ENCODE peak calls at places on chromosome 13, in four cellular contexts. One of them, this sample, is unnamed.
A peak's percentile ranks its signal among the peaks of the same experiment; 100 is the strongest.

GRCh38 chr13:33745370-33746324 is 72.3 kb upstream of the RFC3 start:
- DNase-seq in effector memory CD4-positive, alpha-beta T cell: no peak
- DNase-seq in dorsolateral prefrontal cortex: no peak
- DNase-seq in upper lobe of left lung: no peak
- DNase-seq in this sample: no peak

GRCh38 chr13:67095621-67096020 is 134.5 kb downstream of the PCDH9 start:
- DNase-seq in upper lobe of left lung: no peak
- DNase-seq in dorsolateral prefrontal cortex: no peak
- DNase-seq in effector memory CD4-positive, alpha-beta T cell: no peak
- DNase-seq in this sample: no peak

GRCh38 chr13:106617561-106617960 is 49.6 kb upstream of the ARGLU1 start:
- DNase-seq in effector memory CD4-positive, alpha-beta T cell: no peak
- DNase-seq in upper lobe of left lung: no peak
- DNase-seq in dorsolateral prefrontal cortex: no peak
- DNase-seq in this sample: no peak

GRCh38 chr13:110138009-110138699 is 168.8 kb downstream of the COL4A1 start:
- DNase-seq in effector memory CD4-positive, alpha-beta T cell: no peak
- DNase-seq in dorsolateral prefrontal cortex: peak; percentile 91
- DNase-seq in upper lobe of left lung: peak; percentile 76
- DNase-seq in this sample: peak; percentile 77

GRCh38 chr13:98476538-98476966 is 100.4 kb downstream of the STK24 start:
- DNase-seq in effector memory CD4-positive, alpha-beta T cell: peak; percentile 89
- DNase-seq in dorsolateral prefrontal cortex: peak; percentile 68
- DNase-seq in upper lobe of left lung: peak; percentile 81
- DNase-seq in this sample: peak; percentile 23

GRCh38 chr13:99086869-99087129 is 108.9 kb upstream of the DOCK9 start:
- DNase-seq in dorsolateral prefrontal cortex: peak; percentile 51
- DNase-seq in upper lobe of left lung: no peak
- DNase-seq in effector memory CD4-positive, alpha-beta T cell: no peak
- DNase-seq in this sample: peak; percentile 69

GRCh38 chr13:91745962-91746361 is 347.5 kb downstream of the GPC5 start:
- DNase-seq in effector memory CD4-positive, alpha-beta T cell: no peak
- DNase-seq in dorsolateral prefrontal cortex: no peak
- DNase-seq in upper lobe of left lung: no peak
- DNase-seq in this sample: no peak

GRCh38 chr13:33958964-33959363 is 141.0 kb downstream of the RFC3 start:
- DNase-seq in dorsolateral prefrontal cortex: no peak
- DNase-seq in effector memory CD4-positive, alpha-beta T cell: no peak
- DNase-seq in upper lobe of left lung: no peak
- DNase-seq in this sample: no peak

GRCh38 chr13:98888222-98888889 is 89.5 kb downstream of the DOCK9 start:
- DNase-seq in dorsolateral prefrontal cortex: no peak
- DNase-seq in upper lobe of left lung: no peak
- DNase-seq in effector memory CD4-positive, alpha-beta T cell: no peak
- DNase-seq in this sample: no peak

GRCh38 chr13:100608906-100609305 is 20.3 kb upstream of the GGACT start:
- DNase-seq in effector memory CD4-positive, alpha-beta T cell: no peak
- DNase-seq in upper lobe of left lung: no peak
- DNase-seq in dorsolateral prefrontal cortex: no peak
- DNase-seq in this sample: no peak

GRCh38 chr13:36385471-36385870 is 39.3 kb upstream of the SPART start:
- DNase-seq in effector memory CD4-positive, alpha-beta T cell: no peak
- DNase-seq in upper lobe of left lung: no peak
- DNase-seq in dorsolateral prefrontal cortex: no peak
- DNase-seq in this sample: no peak

GRCh38 chr13:112486386-112487126 is 101.4 kb downstream of the TUBGCP3 start:
- DNase-seq in upper lobe of left lung: no peak
- DNase-seq in effector memory CD4-positive, alpha-beta T cell: no peak
- DNase-seq in dorsolateral prefrontal cortex: no peak
- DNase-seq in this sample: no peak

GRCh38 chr13:113155982-113156655 is 2.3 kb upstream of the PROZ start:
- DNase-seq in dorsolateral prefrontal cortex: no peak
- DNase-seq in upper lobe of left lung: no peak
- DNase-seq in effector memory CD4-positive, alpha-beta T cell: no peak
- DNase-seq in this sample: no peak

GRCh38 chr13:38688674-38689073 is 1.8 kb downstream of the FREM2 start:
- DNase-seq in effector memory CD4-positive, alpha-beta T cell: no peak
- DNase-seq in upper lobe of left lung: no peak
- DNase-seq in dorsolateral prefrontal cortex: no peak
- DNase-seq in this sample: no peak

GRCh38 chr13:101258071-101258470 is 158.2 kb downstream of the NALCN start:
- DNase-seq in upper lobe of left lung: no peak
- DNase-seq in dorsolateral prefrontal cortex: peak; percentile 40
- DNase-seq in effector memory CD4-positive, alpha-beta T cell: peak; percentile 41
- DNase-seq in this sample: no peak

GRCh38 chr13:98658131-98658530 is 81.2 kb upstream of the STK24 start:
- DNase-seq in upper lobe of left lung: peak; percentile 39
- DNase-seq in effector memory CD4-positive, alpha-beta T cell: no peak
- DNase-seq in dorsolateral prefrontal cortex: no peak
- DNase-seq in this sample: no peak

GRCh38 chr13:90238433-90238832 is 1109.1 kb upstream of the MIR17HG start:
- DNase-seq in dorsolateral prefrontal cortex: no peak
- DNase-seq in effector memory CD4-positive, alpha-beta T cell: no peak
- DNase-seq in upper lobe of left lung: no peak
- DNase-seq in this sample: no peak

GRCh38 chr13:99214232-99214631 is 13.6 kb downstream of the UBAC2 start:
- DNase-seq in effector memory CD4-positive, alpha-beta T cell: no peak
- DNase-seq in dorsolateral prefrontal cortex: no peak
- DNase-seq in upper lobe of left lung: no peak
- DNase-seq in this sample: no peak

GRCh38 chr13:36981156-36981743 is 17.9 kb downstream of the ALG5 start:
- DNase-seq in upper lobe of left lung: no peak
- DNase-seq in dorsolateral prefrontal cortex: no peak
- DNase-seq in effector memory CD4-positive, alpha-beta T cell: no peak
- DNase-seq in this sample: peak; percentile 54

GRCh38 chr13:74556002-74556551 is 421.9 kb upstream of the KLF12 start:
- DNase-seq in dorsolateral prefrontal cortex: no peak
- DNase-seq in upper lobe of left lung: no peak
- DNase-seq in effector memory CD4-positive, alpha-beta T cell: no peak
- DNase-seq in this sample: no peak

GRCh38 chr13:103883152-103883551 is 816.9 kb upstream of the SLC10A2 start:
- DNase-seq in effector memory CD4-positive, alpha-beta T cell: no peak
- DNase-seq in dorsolateral prefrontal cortex: peak; percentile 91
- DNase-seq in upper lobe of left lung: peak; percentile 74
- DNase-seq in this sample: peak; percentile 2

GRCh38 chr13:38582133-38582532 is 104.7 kb upstream of the FREM2 start:
- DNase-seq in dorsolateral prefrontal cortex: no peak
- DNase-seq in upper lobe of left lung: no peak
- DNase-seq in effector memory CD4-positive, alpha-beta T cell: no peak
- DNase-seq in this sample: peak; percentile 48

GRCh38 chr13:79895416-79895815 is 414.5 kb downstream of the NDFIP2 start:
- DNase-seq in upper lobe of left lung: no peak
- DNase-seq in dorsolateral prefrontal cortex: no peak
- DNase-seq in effector memory CD4-positive, alpha-beta T cell: no peak
- DNase-seq in this sample: no peak

GRCh38 chr13:112055417-112056206 is 11.3 kb upstream of the SOX1 start:
- DNase-seq in upper lobe of left lung: no peak
- DNase-seq in effector memory CD4-positive, alpha-beta T cell: no peak
- DNase-seq in dorsolateral prefrontal cortex: no peak
- DNase-seq in this sample: no peak

GRCh38 chr13:66888698-66889097 is 341.4 kb downstream of the PCDH9 start:
- DNase-seq in effector memory CD4-positive, alpha-beta T cell: no peak
- DNase-seq in dorsolateral prefrontal cortex: no peak
- DNase-seq in upper lobe of left lung: no peak
- DNase-seq in this sample: no peak

GRCh38 chr13:75181906-75182305 is 300.1 kb downstream of the TBC1D4 start:
- DNase-seq in dorsolateral prefrontal cortex: no peak
- DNase-seq in effector memory CD4-positive, alpha-beta T cell: no peak
- DNase-seq in upper lobe of left lung: no peak
- DNase-seq in this sample: no peak

GRCh38 chr13:97226788-97227627 is 4.9 kb downstream of the MBNL2 start:
- DNase-seq in dorsolateral prefrontal cortex: no peak
- DNase-seq in effector memory CD4-positive, alpha-beta T cell: peak; percentile 41
- DNase-seq in upper lobe of left lung: peak; percentile 32
- DNase-seq in this sample: peak; percentile 82